ENCODE peak calls at places on chromosome 21, in four cellular contexts. X is transverse colon; G is endothelial cell; P is CD8-positive, alpha-beta T cell. E is an unnamed sample.

GRCh38 chr21:26394341-26394740 is 178.7 kb downstream of the CYYR1 start:
- DNase-seq in X (no peak), G (no peak), P (no peak), E (no peak)

GRCh38 chr21:45167796-45168222 is 93.4 kb downstream of the ADARB1 start:
- DNase-seq in X (no peak), G (no peak), P (no peak), E (no peak)

GRCh38 chr21:29105218-29105617 is 25.2 kb upstream of the MAP3K7CL start:
- DNase-seq in X (no peak), G (no peak), P (no peak), E (no peak)

GRCh38 chr21:44509539-44509938 is 30.5 kb downstream of the KRTAP10-1 start:
- DNase-seq in X (peak), G (no peak), P (no peak), E (peak)

GRCh38 chr21:45064618-45065399 is 9.6 kb upstream of the ADARB1 start:
- DNase-seq in X (no peak), G (no peak), P (no peak), E (no peak)

GRCh38 chr21:26715878-26716506 is 129.2 kb downstream of the ADAMTS1 start:
- DNase-seq in X (peak), G (peak), P (no peak), E (peak)

GRCh38 chr21:27648560-27648959 is 681.7 kb upstream of the ADAMTS5 start:
- DNase-seq in X (no peak), G (no peak), P (no peak), E (no peak)

GRCh38 chr21:22575165-22575584 is 1577.0 kb downstream of the NCAM2 start:
- DNase-seq in X (no peak), G (peak), P (no peak), E (no peak)

GRCh38 chr21:32814528-32814927 is 43.0 kb upstream of the PAXBP1 start:
- DNase-seq in X (no peak), G (no peak), P (no peak), E (no peak)

GRCh38 chr21:32132409-32132808 is 146.4 kb downstream of the MIS18A start:
- DNase-seq in X (no peak), G (no peak), P (no peak), E (no peak)

GRCh38 chr21:45254557-45254930 is 33.2 kb downstream of the POFUT2 start:
- DNase-seq in X (no peak), G (no peak), P (peak), E (no peak)

GRCh38 chr21:40618216-40618615 is 228.7 kb downstream of the DSCAM start:
- DNase-seq in X (no peak), G (no peak), P (no peak), E (no peak)

GRCh38 chr21:15549671-15550070 is 180.1 kb upstream of the USP25 start:
- DNase-seq in X (no peak), G (no peak), P (no peak), E (no peak)

GRCh38 chr21:44261191-44261631 is 486 bp downstream of the DNMT3L start:
- DNase-seq in X (no peak), G (no peak), P (no peak), E (no peak)

GRCh38 chr21:29078884-29079765 is 5.7 kb upstream of the CCT8 start:
- DNase-seq in X (no peak), G (no peak), P (peak), E (no peak)

GRCh38 chr21:39713905-39714304 is 31.1 kb upstream of the IGSF5 start:
- DNase-seq in X (no peak), G (no peak), P (no peak), E (no peak)

GRCh38 chr21:44816761-44817505 is 929 bp downstream of the SUMO3 start:
- DNase-seq in X (no peak), G (peak), P (no peak), E (no peak)

GRCh38 chr21:32425628-32426027 is 13.1 kb downstream of the EVA1C start:
- DNase-seq in X (no peak), G (no peak), P (no peak), E (no peak)

GRCh38 chr21:44437696-44438431 is 17.4 kb upstream of the LRRC3 start:
- DNase-seq in X (no peak), G (no peak), P (no peak), E (no peak)

GRCh38 chr21:43808367-43808766 is 19.0 kb downstream of the RRP1 start:
- DNase-seq in X (no peak), G (no peak), P (no peak), E (no peak)

GRCh38 chr21:28592205-28592845 is 400.4 kb downstream of the LTN1 start:
- DNase-seq in X (no peak), G (no peak), P (no peak), E (no peak)

GRCh38 chr21:28072601-28073000 is 920.1 kb downstream of the LTN1 start:
- DNase-seq in X (no peak), G (no peak), P (no peak), E (no peak)

GRCh38 chr21:36297938-36298572 is 21.9 kb upstream of the MORC3 start:
- DNase-seq in X (peak), G (no peak), P (peak), E (no peak)

GRCh38 chr21:21163904-21164303 is 165.7 kb downstream of the NCAM2 start:
- DNase-seq in X (peak), G (peak), P (no peak), E (peak)

DNA sequence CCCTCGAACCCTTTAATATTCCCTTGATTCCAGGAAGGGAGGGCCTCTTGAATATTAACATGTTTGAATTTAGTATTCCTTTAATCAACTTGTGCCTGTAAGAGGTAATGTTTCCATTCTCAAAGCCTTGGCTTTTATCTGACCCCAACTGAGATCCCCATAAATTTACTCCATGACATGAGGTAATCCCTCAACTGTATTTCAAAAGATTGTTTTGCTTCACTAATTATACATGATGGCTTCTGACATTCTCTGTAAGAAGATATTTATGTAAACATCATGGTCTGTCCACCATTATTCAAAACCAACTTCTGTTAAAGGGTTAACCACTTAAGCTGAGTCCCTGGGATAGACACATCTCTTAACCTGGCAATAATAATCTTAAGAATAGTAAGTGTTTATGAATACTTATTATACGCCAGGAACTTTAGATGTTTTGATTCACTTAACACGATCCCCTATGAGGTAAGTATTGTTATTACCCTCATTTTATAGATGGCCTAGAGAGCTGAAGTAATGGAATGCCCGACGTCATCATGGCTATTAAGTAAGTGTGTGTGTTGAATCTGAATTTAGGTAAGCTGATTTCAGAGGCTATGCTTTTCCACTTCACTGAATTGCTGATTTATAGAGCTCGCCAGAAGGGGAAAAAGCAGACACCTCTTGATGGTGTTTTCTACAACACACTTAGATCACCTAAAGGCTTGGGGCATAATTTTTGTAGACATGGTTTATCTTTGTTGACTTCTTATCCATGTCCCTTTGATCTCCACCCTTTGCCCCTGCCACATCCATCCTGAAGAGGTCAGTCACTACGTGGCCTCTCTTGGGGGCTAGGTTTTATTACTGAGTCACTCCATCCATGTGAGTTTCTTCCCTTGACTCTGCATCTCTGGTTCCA is 11.0 kb downstream of the KRTAP19-1 start:
- DNase-seq in X (no peak), G (no peak), P (no peak), E (no peak)
- TF ChIP-seq CTCF in X (no peak), G (no peak), P (no peak), E (no peak)

GRCh38 chr21:38236232-38236631 is 20.6 kb upstream of the KCNJ15 start:
- DNase-seq in X (no peak), G (no peak), P (no peak), E (no peak)
- TF ChIP-seq CTCF in X (no peak), G (no peak), P (no peak), E (no peak)

GRCh38 chr21:46377789-46378188 is 53.8 kb downstream of the PCNT start:
- DNase-seq in X (no peak), G (no peak), P (no peak), E (no peak)

GRCh38 chr21:46384556-46384955 is 60.6 kb downstream of the PCNT start:
- DNase-seq in X (no peak), G (no peak), P (no peak), E (no peak)

GRCh38 chr21:46379105-46379504 is 55.1 kb downstream of the PCNT start:
- DNase-seq in X (no peak), G (no peak), P (no peak), E (no peak)

GRCh38 chr21:46379691-46380090 is 55.7 kb downstream of the PCNT start:
- DNase-seq in X (no peak), G (no peak), P (no peak), E (no peak)

DNA sequence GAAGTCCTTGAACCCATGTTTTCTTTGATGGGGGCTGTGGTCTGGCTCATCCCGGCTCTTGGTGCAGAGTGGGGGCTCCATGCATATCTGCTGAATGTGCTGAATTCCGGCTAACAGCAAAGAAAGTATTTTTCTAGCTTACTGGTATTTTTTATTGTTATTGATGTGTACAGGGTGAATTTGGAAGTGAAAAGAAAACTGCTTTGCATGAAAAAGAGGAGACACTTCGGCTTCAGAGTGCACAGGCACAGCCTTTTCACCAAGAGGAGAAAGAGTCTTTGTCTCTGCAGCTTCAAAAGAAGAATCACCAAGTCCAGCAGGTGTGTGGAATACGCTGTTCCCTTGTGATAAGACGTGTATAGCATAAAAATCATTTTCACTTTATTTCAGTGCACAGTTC is 57.6 kb downstream of the PCNT start:
- DNase-seq in X (no peak), G (no peak), P (no peak), E (no peak)
- TF ChIP-seq CTCF in X (no peak), G (no peak), P (no peak), E (no peak)

GRCh38 chr21:34129039-34129891 is 55.9 kb downstream of the MRPS6 start:
- DNase-seq in X (peak), G (peak), P (peak), E (peak)
- TF ChIP-seq CTCF in X (peak), G (no peak), P (peak), E (peak)

GRCh38 chr21:35058058-35058457 is 9.0 kb upstream of the RUNX1 start:
- DNase-seq in X (no peak), G (no peak), P (no peak), E (no peak)
- TF ChIP-seq CTCF in X (no peak), G (no peak), P (no peak), E (no peak)

GRCh38 chr21:41769106-41769505 is 2.3 kb upstream of the RIPK4 start:
- DNase-seq in X (no peak), G (no peak), P (no peak), E (no peak)

GRCh38 chr21:41767606-41768370 is 936 bp upstream of the RIPK4 start:
- DNase-seq in X (no peak), G (peak), P (no peak), E (no peak)

GRCh38 chr21:41769521-41769920 is 2.7 kb upstream of the RIPK4 start:
- DNase-seq in X (no peak), G (no peak), P (no peak), E (no peak)

GRCh38 chr21:41769933-41770332 is 3.1 kb upstream of the RIPK4 start:
- DNase-seq in X (peak), G (no peak), P (no peak), E (no peak)

GRCh38 chr21:41768371-41769042 is 1.7 kb upstream of the RIPK4 start:
- DNase-seq in X (peak), G (peak), P (peak), E (no peak)
- TF ChIP-seq CTCF in X (peak), G (no peak), P (no peak), E (no peak)

GRCh38 chr21:25350056-25350455 is 257.2 kb downstream of the MRPL39 start:
- DNase-seq in X (no peak), G (peak), P (no peak), E (no peak)
- TF ChIP-seq CTCF in X (no peak), G (peak), P (no peak), E (no peak)

DNA sequence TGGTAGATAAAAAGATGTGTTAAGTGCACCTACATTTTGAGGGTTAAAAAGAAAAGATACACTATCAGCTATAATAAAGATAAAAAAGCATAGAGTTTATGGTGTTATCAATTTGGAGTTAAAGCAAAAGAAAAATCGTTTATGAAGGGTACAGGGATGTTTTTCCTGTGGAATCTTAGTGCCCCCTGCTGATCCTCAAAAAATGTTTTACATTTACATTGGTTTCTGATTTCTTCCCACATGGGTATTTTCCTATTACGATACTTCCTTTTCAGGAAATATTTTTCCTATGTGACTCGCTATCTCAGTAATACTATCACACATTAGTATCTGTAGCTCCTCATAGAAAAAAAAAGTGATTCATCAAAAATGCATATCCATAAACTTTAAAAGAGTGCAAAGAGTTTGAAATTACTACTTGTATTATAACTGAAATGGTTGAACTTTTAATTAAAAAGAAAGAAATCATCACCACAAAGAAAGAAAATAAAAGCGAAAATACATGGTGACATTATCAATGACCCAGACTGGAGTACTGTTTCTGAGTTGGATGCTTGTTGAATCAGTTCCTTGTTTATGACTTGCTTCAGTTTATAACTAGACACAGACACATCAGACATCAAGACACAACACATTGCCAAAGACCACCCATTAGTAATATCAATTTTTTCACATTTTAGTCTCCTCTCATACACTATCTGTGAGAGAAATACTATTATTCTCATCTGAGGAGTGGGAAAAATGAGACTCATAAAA is 293.2 kb downstream of the MRPL39 start:
- DNase-seq in X (no peak), G (no peak), P (no peak), E (no peak)
- TF ChIP-seq CTCF in X (no peak), G (no peak), P (no peak), E (peak)

DNA sequence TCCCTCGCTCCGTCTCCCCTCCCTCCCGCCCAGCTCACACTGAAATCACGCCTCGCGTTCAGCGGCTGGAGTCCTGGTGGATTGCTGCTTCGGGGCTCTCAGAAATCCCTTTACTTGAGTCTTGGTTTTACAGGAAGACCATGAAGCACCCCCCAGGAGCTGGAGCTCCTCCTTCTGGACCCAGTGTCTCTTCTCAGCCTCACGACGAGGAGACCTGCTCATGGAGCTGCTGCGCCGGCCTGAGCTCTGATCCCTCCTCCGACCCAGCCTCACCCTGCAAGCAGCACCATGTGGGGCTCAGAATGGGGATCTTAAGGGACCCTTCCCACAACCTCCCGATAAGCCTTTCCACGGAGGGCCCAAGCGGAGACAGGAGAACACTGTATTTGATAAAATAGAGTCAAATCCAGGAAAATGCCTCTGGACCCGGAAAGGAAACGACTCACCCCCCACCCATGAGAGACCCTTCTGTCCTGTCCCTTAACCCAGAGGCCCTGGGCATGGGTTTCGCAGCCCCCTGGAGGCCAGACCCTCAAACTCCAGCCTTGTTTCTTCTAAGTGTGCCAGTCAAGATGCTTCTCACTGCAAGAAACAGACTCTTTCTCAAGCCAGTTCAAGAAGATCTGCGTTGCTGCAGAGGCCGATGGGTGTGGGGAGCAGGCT is 26.0 kb downstream of the PDE9A start:
- DNase-seq in X (no peak), G (no peak), P (no peak), E (no peak)
- TF ChIP-seq CTCF in X (no peak), G (no peak), P (no peak), E (no peak)

GRCh38 chr21:23968722-23969647 is 1638.3 kb downstream of the MRPL39 start:
- DNase-seq in X (peak), G (peak), P (peak), E (no peak)
- TF ChIP-seq CTCF in X (peak), G (peak), P (peak), E (peak)